ENCODE peak calls at places on chromosomes 11 and 22, in five cellular contexts. D is AG04449, T is GM13976, A is cardiac fibroblast, V is chondrocyte. H is an unnamed sample.

GRCh38 chr11:4118107-4118506 is 23.5 kb downstream of the RRM1 start:
- DNase-seq in D (no peak), T (no peak), A (peak), V (no peak), H (no peak)

GRCh38 chr22:42330953-42331525 is 60.6 kb upstream of the TCF20 start:
- DNase-seq in D (no peak), T (no peak), A (no peak), V (no peak), H (no peak)

GRCh38 chr22:46798366-46799057 is 36.1 kb downstream of the TBC1D22A start:
- DNase-seq in D (no peak), T (peak), A (peak), V (no peak), H (no peak)

GRCh38 chr11:38060930-38061329 is 1462.9 kb upstream of the RAG2 start:
- DNase-seq in D (no peak), T (no peak), A (no peak), V (no peak), H (no peak)

GRCh38 chr11:128783513-128783912 is 83.6 kb downstream of the KCNJ1 start:
- DNase-seq in D (no peak), T (no peak), A (no peak), V (no peak), H (no peak)

GRCh38 chr11:6911946-6912345 is 8.9 kb upstream of the OR2D3 start:
- DNase-seq in D (no peak), T (no peak), A (peak), V (no peak), H (no peak)

GRCh38 chr11:129324533-129325175 is 51.0 kb upstream of the BARX2 start:
- DNase-seq in D (no peak), T (no peak), A (peak), V (no peak), H (no peak)

GRCh38 chr11:63667993-63668392 is 3.2 kb downstream of the ATL3 start:
- DNase-seq in D (peak), T (no peak), A (peak), V (no peak), H (peak)

GRCh38 chr11:22466809-22467208 is 128.6 kb downstream of the SLC17A6 start:
- DNase-seq in D (peak), T (no peak), A (peak), V (no peak), H (peak)

GRCh38 chr11:120566176-120566575 is 54.6 kb downstream of the GRIK4 start:
- DNase-seq in D (no peak), T (no peak), A (peak), V (no peak), H (no peak)

GRCh38 chr11:120565436-120566155 is 54.0 kb downstream of the GRIK4 start:
- DNase-seq in D (no peak), T (no peak), A (peak), V (peak), H (no peak)

GRCh38 chr11:120563698-120564572 is 52.4 kb downstream of the GRIK4 start:
- DNase-seq in D (no peak), T (no peak), A (no peak), V (peak), H (no peak)

GRCh38 chr11:120562806-120563425 is 51.4 kb downstream of the GRIK4 start:
- DNase-seq in D (no peak), T (no peak), A (no peak), V (peak), H (no peak)

DNA sequence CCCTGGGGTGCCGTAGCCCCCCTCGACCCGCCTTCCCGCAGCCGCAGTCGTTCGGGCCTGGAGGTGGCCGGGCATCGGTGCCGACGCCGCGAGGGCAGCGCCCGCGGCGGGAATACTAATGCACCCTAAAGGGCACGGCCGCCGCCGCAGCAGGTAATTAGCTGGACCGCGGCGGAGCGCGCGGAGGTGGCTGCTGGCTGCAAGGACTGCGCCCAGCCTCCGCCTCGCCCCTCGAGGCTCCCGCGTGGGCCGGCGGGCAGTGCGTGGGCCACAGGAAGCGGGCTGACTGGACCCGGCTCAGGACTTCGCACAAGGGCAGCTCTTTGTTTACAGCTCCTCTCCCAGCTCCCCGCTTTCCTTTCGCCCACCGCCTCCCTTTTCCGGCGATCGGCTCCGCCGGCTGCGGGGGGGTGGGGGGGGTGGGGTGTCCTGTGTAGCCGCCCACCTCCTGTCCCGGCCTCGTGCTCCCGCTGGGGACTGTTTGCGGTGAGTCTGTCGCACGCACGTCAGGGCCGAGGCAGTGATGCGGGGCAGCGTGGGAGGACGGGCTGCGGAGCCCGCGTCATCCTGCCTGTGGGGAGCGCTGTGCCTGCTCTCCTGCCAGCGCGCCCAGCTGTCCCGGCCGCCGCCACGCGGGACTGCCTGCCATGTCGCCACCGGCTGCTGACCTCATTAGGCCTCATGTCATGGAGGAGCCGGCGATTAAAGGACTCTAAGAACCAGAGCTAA is 53.2 kb downstream of the GRIK4 start:
- DNase-seq in D (no peak), T (peak), A (peak), V (peak), H (no peak)
- TF ChIP-seq CTCF in D (peak), T (peak), A (no peak), V (peak), H (no peak)

GRCh38 chr11:18536195-18536594 is 9.5 kb upstream of the TSG101 start:
- DNase-seq in D (no peak), T (no peak), A (no peak), V (no peak), H (no peak)

GRCh38 chr11:18540207-18541009 is 13.7 kb upstream of the TSG101 start:
- DNase-seq in D (no peak), T (peak), A (peak), V (no peak), H (no peak)
- TF ChIP-seq CTCF in D (peak), T (peak), A (peak), V (peak), H (peak)

GRCh38 chr11:126265801-126266200 is 2.9 kb downstream of the SRPRA start:
- DNase-seq in D (no peak), T (no peak), A (peak), V (no peak), H (no peak)
- TF ChIP-seq CTCF in D (no peak), T (no peak), A (no peak), V (peak), H (no peak)

GRCh38 chr11:123188508-123189165 is 6.4 kb downstream of the CLMP start:
- DNase-seq in D (no peak), T (no peak), A (peak), V (no peak), H (no peak)
- TF ChIP-seq CTCF in D (peak), T (no peak), A (peak), V (peak), H (no peak)

GRCh38 chr11:91625495-91625894 is 599.1 kb upstream of the FAT3 start:
- DNase-seq in D (no peak), T (no peak), A (no peak), V (no peak), H (no peak)
- TF ChIP-seq CTCF in D (no peak), T (no peak), A (no peak), V (no peak), H (no peak)

DNA sequence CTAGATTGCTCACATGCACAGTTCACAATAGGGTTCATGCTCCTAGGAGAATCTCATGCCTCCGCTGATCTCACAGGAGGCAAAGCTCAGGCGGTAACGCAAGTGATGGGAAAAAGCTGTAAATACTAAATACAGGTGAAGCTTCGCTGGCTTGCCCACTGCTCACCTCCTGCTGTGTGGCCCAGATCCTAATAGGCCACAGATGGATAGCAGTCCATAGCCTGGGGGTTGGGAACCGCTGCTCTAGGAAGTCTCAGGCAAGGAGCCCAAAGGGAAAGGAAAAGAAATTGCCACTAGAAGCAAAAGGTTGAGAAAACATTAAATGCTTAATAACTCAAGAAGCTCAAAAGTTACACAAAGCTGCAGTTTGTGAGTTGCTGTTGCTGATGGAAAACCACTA is 3.2 kb upstream of the TRPC6 start:
- DNase-seq in D (no peak), T (no peak), A (no peak), V (no peak), H (no peak)
- TF ChIP-seq CTCF in D (no peak), T (no peak), A (no peak), V (no peak), H (no peak)

GRCh38 chr11:65593518-65594414 is 1.8 kb downstream of the KCNK7 start:
- DNase-seq in D (no peak), T (peak), A (peak), V (no peak), H (no peak)

GRCh38 chr11:65594991-65595920 is at the start of gene KCNK7:
- DNase-seq in D (no peak), T (peak), A (no peak), V (no peak), H (no peak)

GRCh38 chr11:65595921-65596281 is 301 bp upstream of the KCNK7 start:
- DNase-seq in D (no peak), T (no peak), A (no peak), V (no peak), H (no peak)

GRCh38 chr11:65598258-65598699 is 2.7 kb upstream of the KCNK7 start:
- DNase-seq in D (no peak), T (no peak), A (no peak), V (no peak), H (no peak)

DNA sequence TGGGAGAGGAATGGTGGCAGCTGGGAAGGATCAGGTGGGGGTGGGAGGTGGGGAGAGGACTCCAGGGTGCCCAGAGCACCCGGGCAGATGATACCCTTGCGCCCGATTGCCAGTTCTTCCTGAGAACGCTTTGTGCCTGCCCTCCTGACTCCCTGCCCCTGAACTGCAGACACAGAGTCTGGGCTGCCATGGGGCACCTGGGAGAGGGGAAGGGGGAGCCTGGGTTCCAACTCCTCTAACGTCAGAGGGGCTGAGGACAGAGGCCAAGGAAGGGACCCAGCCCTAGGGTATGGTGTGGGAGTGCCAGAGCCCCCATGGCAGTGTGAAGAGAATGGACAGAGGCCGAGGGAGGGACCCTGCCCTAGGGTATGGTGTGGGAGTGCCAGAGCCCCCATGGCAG is 920 bp upstream of the KCNK7 start:
- DNase-seq in D (no peak), T (no peak), A (no peak), V (no peak), H (no peak)
- TF ChIP-seq CTCF in D (no peak), T (no peak), A (no peak), V (no peak), H (no peak)

GRCh38 chr11:110430267-110431211 is 791 bp downstream of the FDX1 start:
- DNase-seq in D (no peak), T (peak), A (peak), V (no peak), H (no peak)
- TF ChIP-seq CTCF in D (no peak), T (no peak), A (no peak), V (peak), H (no peak)

DNA sequence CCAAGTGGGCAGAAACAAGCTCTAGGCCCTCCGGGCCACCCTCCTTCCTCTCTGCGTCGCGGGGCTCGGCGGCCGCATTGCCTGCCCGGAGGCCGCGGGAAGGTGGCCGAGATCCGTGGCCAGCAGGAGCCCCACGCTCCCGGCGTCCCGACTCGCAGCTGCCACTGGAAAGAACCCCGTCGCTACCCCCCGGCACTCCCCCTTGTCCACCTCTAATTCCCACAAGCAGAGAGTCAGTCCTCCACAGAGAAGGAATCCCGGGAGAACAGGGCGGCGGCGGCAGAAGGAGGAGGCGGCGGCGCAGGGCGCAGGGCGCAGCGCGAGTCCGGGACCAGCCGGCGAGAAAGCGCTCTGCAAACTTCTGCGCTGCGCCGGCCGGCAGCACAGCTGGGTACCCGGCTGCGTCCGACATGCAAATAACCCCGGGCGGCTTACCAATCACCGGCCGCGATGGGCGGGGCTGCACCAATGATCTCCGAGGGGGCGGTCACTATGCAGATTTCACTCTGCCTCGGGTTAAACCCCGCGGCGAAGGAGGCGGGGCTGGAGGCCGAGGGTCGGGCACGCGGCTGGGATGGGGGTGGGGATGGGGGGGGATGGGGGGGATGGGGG is at the start of gene ABTB2:
- DNase-seq in D (peak), T (peak), A (peak), V (peak), H (peak)
- TF ChIP-seq CTCF in D (no peak), T (no peak), A (no peak), V (peak), H (no peak)

H was measured in AG09319.